ENCODE peak calls at places on chromosomes 1 and 21, in four cellular contexts. U is WTC11, Z is K562, B is HepG2. O is an unnamed sample.

GRCh38 chr1:56837244-56837926 is 17.2 kb upstream of the C8A start:
- DNase-seq in Z (no peak), U (no peak), B (no peak), O (no peak)

GRCh38 chr1:203490607-203491006 is 3.3 kb upstream of the OPTC start:
- DNase-seq in B (no peak), Z (no peak), U (no peak), O (no peak)

GRCh38 chr1:32612189-32612881 is 38.0 kb downstream of the ZBTB8OS start:
- DNase-seq in Z (peak), U (peak), B (peak), O (no peak)

GRCh38 chr1:92929461-92929860 is 31.8 kb downstream of the DIPK1A start:
- DNase-seq in Z (no peak), B (no peak), U (no peak), O (no peak)

GRCh38 chr1:42658880-42659337 is 686 bp downstream of the PPIH start:
- DNase-seq in B (no peak), Z (no peak), U (no peak), O (no peak)

GRCh38 chr1:171139890-171140289 is 45.2 kb upstream of the FMO2 start:
- DNase-seq in Z (no peak), B (no peak), U (no peak), O (no peak)

GRCh38 chr1:15129944-15130343 is 23.6 kb upstream of the TMEM51 start:
- DNase-seq in U (no peak), Z (no peak), B (no peak), O (no peak)

GRCh38 chr1:222127096-222127495 is 385.2 kb upstream of the DUSP10 start:
- DNase-seq in B (no peak), U (no peak), Z (no peak), O (no peak)

GRCh38 chr1:209368864-209369598 is 214.5 kb upstream of the CAMK1G start:
- DNase-seq in B (no peak), Z (no peak), U (no peak), O (no peak)

GRCh38 chr21:35002879-35003722 is 46.0 kb downstream of the RUNX1 start:
- DNase-seq in B (no peak), U (no peak), Z (no peak), O (no peak)

GRCh38 chr1:109620396-109620817 is 770 bp downstream of the AMPD2 start:
- DNase-seq in Z (peak), U (no peak), B (no peak), O (no peak)

GRCh38 chr1:111486431-111486830 is 12.6 kb downstream of the C1orf162 start:
- DNase-seq in B (no peak), Z (no peak), U (no peak), O (no peak)

GRCh38 chr21:42924433-42924751 is 1.0 kb downstream of the ERVH48-1 start:
- DNase-seq in B (no peak), Z (no peak), U (no peak), O (no peak)

GRCh38 chr1:81915937-81916336 is 115.2 kb downstream of the ADGRL2 start:
- DNase-seq in B (no peak), U (no peak), Z (no peak), O (no peak)

GRCh38 chr1:227765261-227766014 is 30.2 kb downstream of the SNAP47 start:
- DNase-seq in B (no peak), U (no peak), Z (no peak), O (no peak)

GRCh38 chr1:108512239-108513071 is 47.4 kb upstream of the EEIG2 start:
- DNase-seq in Z (peak), U (no peak), B (no peak), O (no peak)

GRCh38 chr1:228213917-228214808 is 6.3 kb downstream of the OBSCN start:
- DNase-seq in Z (no peak), U (no peak), B (no peak), O (no peak)

GRCh38 chr1:182392045-182393028 is 747 bp upstream of the GLUL start:
- DNase-seq in U (peak), B (no peak), Z (no peak), O (no peak)

GRCh38 chr1:110125810-110126209 is 13.6 kb downstream of the UBL4B start:
- DNase-seq in B (no peak), U (no peak), Z (no peak), O (no peak)

GRCh38 chr1:211236633-211237321 is 22.4 kb upstream of the RCOR3 start:
- DNase-seq in Z (no peak), B (no peak), U (no peak), O (no peak)

GRCh38 chr1:117928881-117929339 is 511 bp downstream of the GDAP2 start:
- DNase-seq in B (peak), Z (peak), U (peak), O (no peak)

GRCh38 chr1:35555601-35556477 is 1.4 kb downstream of the KIAA0319L start:
- DNase-seq in Z (no peak), B (peak), U (no peak), O (no peak)

GRCh38 chr1:85464497-85465098 is 361 bp downstream of the DDAH1 start:
- DNase-seq in U (peak), B (peak), Z (no peak), O (no peak)

GRCh38 chr1:212271823-212272498 is 13.2 kb upstream of the PPP2R5A start:
- DNase-seq in U (no peak), Z (no peak), B (no peak), O (no peak)

GRCh38 chr1:201419241-201419640 is 2.3 kb downstream of the TNNI1 start:
- DNase-seq in Z (no peak), U (no peak), B (no peak), O (no peak)

GRCh38 chr1:172627702-172628101 is 31.2 kb upstream of the FASLG start:
- DNase-seq in B (no peak), U (no peak), Z (no peak), O (no peak)

GRCh38 chr1:69673301-69673700 is 105.6 kb downstream of the LRRC7 start:
- DNase-seq in U (no peak), Z (no peak), B (no peak), O (no peak)

GRCh38 chr1:88655685-88656299 is 28.3 kb upstream of the PKN2 start:
- DNase-seq in Z (peak), U (no peak), B (peak), O (no peak)

GRCh38 chr1:115182012-115182715 is 92.9 kb upstream of the TSPAN2 start:
- DNase-seq in B (no peak), U (no peak), Z (no peak), O (no peak)

GRCh38 chr1:165235777-165236285 is 120.7 kb downstream of the LMX1A start:
- DNase-seq in Z (no peak), U (peak), B (no peak), O (no peak)

GRCh38 chr21:17802568-17802967 is 16.6 kb downstream of the C21orf91 start:
- DNase-seq in B (no peak), Z (no peak), U (no peak), O (no peak)

GRCh38 chr21:17803536-17803935 is 15.6 kb downstream of the C21orf91 start:
- DNase-seq in B (no peak), Z (no peak), U (no peak), O (no peak)

GRCh38 chr21:17805966-17806365 is 13.2 kb downstream of the C21orf91 start:
- DNase-seq in Z (no peak), U (no peak), B (no peak), O (no peak)
- TF ChIP-seq ETV6 in Z (no peak), U (no peak), B (no peak), O (no peak)

DNA sequence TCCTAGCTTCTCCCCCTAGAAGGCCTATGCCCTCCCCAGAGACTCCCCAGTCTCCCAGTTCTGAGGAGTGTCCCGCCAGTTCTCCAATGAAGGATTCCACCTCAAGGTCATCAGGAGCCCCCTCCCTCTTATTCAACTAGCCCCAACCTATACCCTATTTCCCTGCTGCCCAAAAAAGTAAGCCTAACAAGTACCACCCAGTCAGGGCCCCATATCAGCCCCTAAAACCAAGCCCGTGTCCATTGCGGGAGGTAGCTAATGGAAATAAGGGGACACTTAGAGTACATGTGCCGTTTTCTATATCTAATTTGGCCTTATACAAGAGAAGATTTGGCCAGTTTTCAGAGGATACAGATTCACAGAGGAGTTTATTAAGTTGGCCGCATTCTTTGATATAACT is 416.2 kb downstream of the MATN1 start:
- DNase-seq in U (no peak), Z (no peak), B (no peak), O (no peak)
- TF ChIP-seq MAX in U (no peak), Z (no peak), B (no peak), O (no peak)

DNA sequence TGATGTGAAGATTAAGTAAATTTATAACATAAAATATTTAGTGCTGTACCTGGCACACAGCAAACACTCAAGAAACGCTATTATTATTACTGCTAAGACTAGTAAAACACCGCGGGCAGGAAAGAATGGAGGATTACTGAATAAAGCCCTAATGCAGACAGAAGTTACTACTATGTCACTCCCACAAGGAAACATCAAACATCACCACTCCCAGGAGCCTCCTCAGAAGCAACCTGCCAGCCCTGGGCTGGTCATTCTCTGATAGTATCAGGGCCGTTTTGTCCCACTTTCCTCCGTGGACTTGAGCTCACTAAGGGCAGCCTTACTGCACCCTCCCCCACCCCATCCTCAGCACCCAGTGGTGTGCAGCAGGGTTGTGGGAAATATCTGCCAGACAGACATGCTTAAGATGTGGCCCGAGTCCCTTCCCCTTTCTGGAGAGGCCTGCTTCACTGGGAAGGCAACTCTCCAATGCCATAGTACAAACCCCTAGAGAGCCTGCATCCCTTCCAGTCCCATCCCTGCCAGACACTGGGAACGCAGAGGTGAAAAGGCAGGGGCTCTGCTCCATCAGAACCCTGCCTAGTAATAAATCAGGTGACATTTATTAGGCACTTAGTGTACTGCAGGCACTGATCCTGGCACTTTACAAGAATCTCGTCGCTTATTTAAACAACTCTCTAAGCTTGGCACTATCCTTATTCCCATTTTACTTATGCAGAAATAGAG is 41.7 kb upstream of the ECE1 start:
- DNase-seq in B (no peak), Z (no peak), U (no peak), O (no peak)
- TF ChIP-seq ETV6 in B (no peak), Z (no peak), U (no peak), O (no peak)

GRCh38 chr1:22821027-22821426 is 110.4 kb downstream of the EPHB2 start:
- DNase-seq in B (no peak), U (no peak), Z (no peak), O (no peak)
- TF ChIP-seq MAX in B (no peak), U (no peak), Z (no peak), O (no peak)

GRCh38 chr1:9766759-9767442 is 56.9 kb downstream of the CLSTN1 start:
- DNase-seq in B (no peak), Z (no peak), U (no peak), O (no peak)
- TF ChIP-seq ETV6 in B (no peak), Z (no peak), U (no peak), O (no peak)

DNA sequence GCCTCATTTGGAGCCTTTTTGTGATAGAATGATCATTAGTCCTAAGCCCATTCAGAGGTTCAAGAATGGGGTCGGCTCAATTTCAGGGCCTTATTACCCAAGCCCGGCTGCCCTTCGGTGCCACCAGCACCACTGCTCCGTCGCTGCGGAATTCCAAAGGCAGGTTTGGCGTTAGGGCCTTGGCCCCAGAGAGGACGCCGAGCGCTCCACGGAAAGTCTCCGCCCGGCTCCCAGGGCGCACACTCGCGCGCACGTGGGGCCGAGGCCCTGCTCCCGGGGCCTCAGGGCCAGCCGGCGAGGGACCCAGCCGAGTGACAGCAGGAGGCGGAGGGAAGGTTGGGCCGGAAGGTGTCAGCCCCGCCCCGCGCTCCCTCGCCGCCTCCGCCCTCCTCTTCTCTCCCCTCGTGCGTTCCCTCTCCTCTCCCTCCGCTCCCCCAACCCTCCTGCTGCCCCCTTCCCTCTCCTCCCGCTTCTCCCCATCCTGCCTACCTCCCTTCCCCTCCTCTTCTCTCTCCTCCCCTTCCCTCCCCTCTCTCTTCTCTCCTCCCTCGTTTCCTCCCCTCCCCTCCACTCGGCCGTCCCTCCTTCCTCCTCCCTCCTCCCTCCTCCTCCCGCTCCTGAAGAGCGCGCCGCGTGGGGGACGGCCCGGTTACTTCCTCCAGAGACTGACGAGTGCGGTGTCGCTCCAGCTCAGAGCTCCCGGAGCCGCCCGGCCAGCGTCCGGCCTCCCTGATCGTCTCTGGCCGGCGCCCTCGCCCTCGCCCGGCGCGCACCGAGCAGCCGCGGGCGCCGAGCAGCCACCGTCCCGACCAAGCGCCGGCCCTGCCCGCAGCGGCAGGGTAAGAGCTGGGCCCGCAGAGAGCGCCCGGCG is at the start of gene ETS2:
- DNase-seq in U (peak), Z (peak), B (peak), O (peak)
- TF ChIP-seq MAX in U (peak), Z (peak), B (peak), O (peak)

DNA sequence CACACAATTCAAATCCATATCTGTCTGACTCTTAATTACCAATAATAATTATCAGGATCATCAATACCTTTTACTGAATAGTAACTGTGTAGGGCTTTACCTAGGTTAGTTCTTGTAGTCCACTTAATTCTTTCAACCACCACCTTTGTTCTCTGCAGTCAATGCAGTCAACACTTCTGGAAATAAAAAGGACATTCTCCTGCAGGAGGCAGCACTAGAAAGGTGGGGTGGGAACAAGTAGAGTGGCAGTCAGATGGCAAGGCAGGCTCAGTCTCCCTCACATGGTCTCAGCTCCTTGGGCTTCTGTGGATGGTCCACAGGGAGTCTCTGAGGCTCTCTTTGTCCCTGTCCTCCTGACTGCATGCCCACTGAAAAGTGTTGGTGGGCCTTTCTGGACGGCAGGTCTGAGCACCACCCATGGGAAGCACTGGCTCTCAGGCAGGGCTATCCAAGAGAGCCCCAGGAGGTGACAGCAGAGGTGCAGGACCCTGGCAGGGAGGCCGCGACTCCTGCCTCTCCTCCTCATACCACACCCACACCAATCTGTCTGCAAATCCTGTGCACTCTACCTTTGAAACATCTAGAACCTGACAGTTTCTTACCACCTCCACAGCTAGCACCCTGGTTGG is 237.3 kb downstream of the FOXD2 start:
- DNase-seq in U (no peak), B (no peak), Z (no peak), O (no peak)
- TF ChIP-seq ETV6 in U (no peak), B (no peak), Z (no peak), O (no peak)

DNA sequence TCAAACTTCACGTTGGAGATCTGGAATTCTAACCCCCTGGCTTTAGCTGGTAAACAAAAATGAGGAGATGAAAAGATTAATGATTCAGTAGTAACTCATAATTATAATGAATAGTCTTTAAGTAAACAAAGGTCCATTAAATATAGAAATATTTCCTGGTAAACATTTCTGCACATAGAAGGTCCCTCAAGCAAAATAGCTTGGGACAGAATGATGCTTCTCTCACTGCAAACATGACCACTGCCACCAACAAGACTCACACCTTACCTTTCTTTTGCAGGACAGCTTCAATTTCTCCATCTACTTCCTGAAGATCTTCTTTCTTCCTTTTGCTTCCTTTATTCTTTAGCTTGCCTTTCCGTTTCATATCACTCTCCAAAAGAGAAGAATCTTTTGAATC is 25.2 kb downstream of the NVL start:
- DNase-seq in U (no peak), Z (no peak), B (no peak), O (no peak)
- TF ChIP-seq MAX in U (no peak), Z (no peak), B (no peak), O (no peak)

O was measured in GM12878.